ENCODE peak calls at places on chromosomes 5 and 9, in four cellular contexts. I is omental fat pad, K is BJ, L is endothelial cell. P is an unnamed sample.

GRCh38 chr9:3511537-3511936 is 14.3 kb downstream of the RFX3 start:
- DNase-seq in L (no peak), I (no peak), K (no peak), P (no peak)

GRCh38 chr9:124355941-124356744 is 59.1 kb downstream of the PSMB7 start:
- DNase-seq in K (no peak), I (no peak), L (no peak), P (no peak)

GRCh38 chr9:77011973-77012817 is 7.3 kb upstream of the FOXB2 start:
- DNase-seq in I (peak; percentile 49), K (no peak), L (peak; percentile 93), P (peak; percentile 90)

GRCh38 chr9:73219985-73220626 is 68.4 kb downstream of the ANXA1 start:
- DNase-seq in I (no peak), L (no peak), K (no peak), P (no peak)

GRCh38 chr5:107456281-107456715 is 214.4 kb downstream of the EFNA5 start:
- DNase-seq in K (no peak), I (no peak), L (no peak), P (no peak)

GRCh38 chr5:122352331-122352730 is 40.3 kb downstream of the SNCAIP start:
- DNase-seq in K (no peak), L (no peak), I (no peak), P (no peak)

GRCh38 chr5:137164536-137164935 is 334.6 kb downstream of the SPOCK1 start:
- DNase-seq in K (no peak), L (no peak), I (no peak), P (no peak)

GRCh38 chr5:132419517-132420468 is 50.3 kb downstream of the SLC22A5 start:
- DNase-seq in K (no peak), L (peak; percentile 83), I (no peak), P (peak; percentile 50)

GRCh38 chr5:138274189-138274853 is at the start of gene GFRA3:
- DNase-seq in I (no peak), K (no peak), L (peak; percentile 14), P (peak; percentile 22)

GRCh38 chr9:27073841-27074728 is 34.9 kb upstream of the TEK start:
- DNase-seq in K (no peak), I (no peak), L (no peak), P (no peak)

GRCh38 chr9:133351908-133352634 is 4.1 kb downstream of the RPL7A start:
- DNase-seq in L (peak; percentile 56), K (no peak), I (no peak), P (no peak)

GRCh38 chr5:25119654-25120053 is 474.9 kb upstream of the CDH10 start:
- DNase-seq in K (no peak), L (no peak), I (no peak), P (no peak)

GRCh38 chr5:11062379-11062778 is 301.3 kb upstream of the DAP start:
- DNase-seq in L (no peak), K (no peak), I (no peak), P (no peak)

GRCh38 chr5:111741270-111741669 is 15.7 kb downstream of the NREP start:
- DNase-seq in I (no peak), L (no peak), K (no peak), P (no peak)

GRCh38 chr5:135533794-135534193 is 2.0 kb downstream of the NEUROG1 start:
- DNase-seq in I (no peak), L (no peak), K (no peak), P (no peak)

GRCh38 chr9:124863371-124863831 is 1.5 kb downstream of the ARPC5L start:
- DNase-seq in I (no peak), L (no peak), K (no peak), P (no peak)

GRCh38 chr9:108801949-108802348 is 53.8 kb downstream of the ACTL7B start:
- DNase-seq in K (no peak), I (no peak), L (no peak), P (no peak)

GRCh38 chr9:37969130-37969529 is 65.2 kb upstream of the SLC25A51 start:
- DNase-seq in K (no peak), L (no peak), I (no peak), P (no peak)

GRCh38 chr5:137700282-137700680 is 35.6 kb downstream of the KLHL3 start:
- DNase-seq in I (no peak), K (no peak), L (no peak), P (no peak)

GRCh38 chr9:120612218-120612617 is 32.3 kb upstream of the CDK5RAP2 start:
- DNase-seq in I (no peak), K (no peak), L (no peak), P (no peak)

GRCh38 chr9:124179196-124180071 is 78.3 kb upstream of the NEK6 start:
- DNase-seq in K (no peak), L (no peak), I (no peak), P (no peak)

GRCh38 chr5:171387970-171388815 is 544 bp downstream of the NPM1 start:
- DNase-seq in I (peak; percentile 70), L (peak; percentile 73), K (no peak), P (peak; percentile 56)

GRCh38 chr5:154285661-154286408 is 95.3 kb downstream of the GALNT10 start:
- DNase-seq in I (no peak), K (no peak), L (no peak), P (no peak)

GRCh38 chr9:91896513-91897121 is 53.4 kb downstream of the ROR2 start:
- DNase-seq in K (peak; percentile 44), L (no peak), I (peak; percentile 21), P (no peak)

GRCh38 chr5:111996574-111996973 is 239.6 kb upstream of the NREP start:
- DNase-seq in K (no peak), I (no peak), L (no peak), P (no peak)

GRCh38 chr9:113299800-113300292 is 3.3 kb downstream of the RNF183 start:
- DNase-seq in L (no peak), K (no peak), I (no peak), P (no peak)

GRCh38 chr9:107425110-107426025 is 64.2 kb downstream of the KLF4 start:
- DNase-seq in K (no peak), I (peak; percentile 58), L (peak; percentile 81), P (peak; percentile 79)

DNA sequence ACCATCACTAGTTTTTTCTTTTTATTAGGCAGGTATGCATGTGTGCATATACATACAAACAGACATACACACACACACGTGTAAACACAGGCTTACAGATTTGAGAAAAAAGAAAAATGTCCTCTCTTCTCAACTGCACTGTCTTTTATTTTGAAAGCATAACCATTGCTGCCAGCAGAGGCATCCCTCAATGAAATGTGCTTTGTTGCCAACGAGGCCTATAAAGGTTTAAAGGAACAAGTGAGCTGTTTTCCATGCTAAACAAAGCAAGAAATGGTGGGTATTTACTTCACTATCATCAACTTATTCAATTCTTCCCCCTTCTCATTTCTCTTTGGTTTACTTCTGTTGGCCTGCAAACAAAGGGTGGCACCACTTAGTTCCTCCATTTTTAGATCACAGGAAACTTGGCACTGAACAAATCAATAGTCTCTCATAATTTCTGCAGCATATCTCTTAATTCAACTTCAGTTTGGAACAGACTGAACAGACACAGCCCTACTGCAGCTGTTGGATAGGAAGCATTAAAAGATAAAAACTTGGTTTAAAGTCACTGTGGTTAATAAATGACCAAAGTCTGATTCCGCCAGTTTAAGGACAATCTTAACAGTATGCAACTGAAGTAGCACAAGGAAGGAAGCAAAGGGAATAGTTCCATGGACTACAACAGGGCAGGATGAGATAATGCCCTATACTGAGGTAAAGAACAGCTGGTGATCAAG is 21.8 kb downstream of the TTC33 start:
- DNase-seq in I (no peak), L (no peak), K (no peak), P (no peak)
- TF ChIP-seq CTCF in I (no peak), L (no peak), K (no peak), P (no peak)

GRCh38 chr5:35771839-35772238 is 84.9 kb upstream of the IL7R start:
- DNase-seq in I (no peak), L (no peak), K (no peak), P (no peak)
- TF ChIP-seq CTCF in I (no peak), L (no peak), K (no peak), P (no peak)

GRCh38 chr9:33816327-33817252 is at the start of gene UBE2R2:
- DNase-seq in K (peak; percentile 52), L (peak; percentile 89), I (peak; percentile 73), P (peak; percentile 85)

GRCh38 chr9:33818167-33818831 is 1.3 kb downstream of the UBE2R2 start:
- DNase-seq in L (no peak), I (no peak), K (no peak), P (no peak)

GRCh38 chr9:33815781-33816180 is 1.2 kb upstream of the UBE2R2 start:
- DNase-seq in I (no peak), K (no peak), L (no peak), P (no peak)

GRCh38 chr9:33818832-33819500 is 2.0 kb downstream of the UBE2R2 start:
- DNase-seq in K (peak; percentile 36), I (no peak), L (no peak), P (no peak)

DNA sequence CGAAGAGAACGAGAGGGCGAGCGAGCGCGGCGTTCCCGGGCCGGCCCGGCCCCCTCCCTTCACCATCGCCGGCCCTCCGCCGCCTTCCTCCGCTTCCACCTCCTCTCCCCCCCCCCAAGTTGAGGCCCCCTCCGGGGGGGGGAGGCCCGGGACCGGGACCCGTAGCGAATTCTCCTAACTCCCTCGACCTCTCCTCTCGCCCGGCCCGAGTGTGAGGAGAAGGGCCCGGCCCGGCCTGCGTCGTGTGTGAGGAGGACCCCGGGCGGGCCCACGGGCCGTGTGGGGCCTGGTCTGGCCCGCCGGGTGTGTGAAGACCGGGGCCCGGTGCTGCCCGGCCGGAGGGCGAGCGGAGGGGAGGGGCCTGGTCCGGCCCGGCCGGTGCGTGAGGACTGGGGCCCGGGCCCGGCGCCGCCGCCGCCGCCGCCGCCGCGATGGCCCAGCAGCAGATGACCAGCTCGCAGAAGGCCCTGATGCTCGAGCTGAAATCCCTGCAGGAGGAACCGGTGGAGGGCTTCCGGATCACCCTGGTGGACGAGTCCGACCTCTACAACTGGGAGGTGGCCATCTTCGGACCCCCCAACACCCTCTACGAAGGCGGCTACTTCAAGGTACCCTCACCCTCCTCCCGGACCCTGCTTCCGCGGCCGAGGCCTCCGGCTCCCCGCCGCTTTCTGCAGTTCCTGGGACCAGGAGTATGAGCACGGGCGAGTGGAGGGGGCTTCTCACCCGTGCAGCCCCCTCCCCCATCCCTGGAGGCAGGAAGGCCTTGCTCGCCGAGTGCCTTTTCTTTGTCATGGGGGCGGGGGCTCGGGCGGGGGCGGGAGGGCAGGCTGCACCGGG is 587 bp downstream of the UBE2R2 start:
- DNase-seq in I (no peak), K (no peak), L (peak; percentile 73), P (peak; percentile 34)
- TF ChIP-seq CTCF in I (no peak), K (peak; percentile 36), L (no peak), P (no peak)

DNA sequence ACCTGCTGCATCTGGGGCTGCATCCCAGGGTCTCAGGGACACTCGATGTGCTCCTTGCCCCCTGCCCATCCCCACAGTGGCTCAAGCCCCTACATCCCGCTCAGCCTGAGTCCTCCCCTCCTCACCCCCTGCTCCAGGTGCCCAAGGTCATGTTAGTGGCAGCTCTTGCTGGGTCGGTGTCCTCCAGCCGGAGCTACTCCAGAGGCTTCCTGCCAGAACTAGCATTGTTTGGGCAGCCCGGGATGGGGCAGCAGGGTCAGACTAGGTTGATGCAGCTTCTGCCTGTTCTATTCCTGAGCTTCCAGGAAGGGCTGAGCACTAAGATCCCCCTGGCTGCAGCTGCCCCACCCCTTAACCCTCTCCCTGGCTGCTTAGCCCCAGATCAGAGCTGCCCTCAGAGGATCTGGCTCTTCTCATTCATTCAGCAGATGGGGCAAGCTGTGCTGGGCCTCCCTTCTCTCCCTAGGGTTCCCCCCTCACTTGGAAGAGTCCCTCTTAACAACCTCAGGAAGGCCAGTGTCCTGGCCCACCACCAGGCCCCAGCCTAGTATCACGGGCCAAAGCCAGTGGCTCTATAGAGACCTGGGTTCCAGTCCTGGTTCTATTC is 712 bp downstream of the RGS14 start:
- DNase-seq in I (no peak), K (no peak), L (no peak), P (no peak)
- TF ChIP-seq CTCF in I (no peak), K (no peak), L (no peak), P (no peak)

GRCh38 chr5:144139586-144139985 is 30.9 kb downstream of the YIPF5 start:
- DNase-seq in L (no peak), I (no peak), K (no peak), P (no peak)
- TF ChIP-seq CTCF in L (no peak), I (no peak), K (peak; percentile 53), P (no peak)

GRCh38 chr9:130905902-130906726 is 9.5 kb upstream of the QRFP start:
- DNase-seq in L (no peak), I (no peak), K (no peak), P (no peak)
- TF ChIP-seq CTCF in L (no peak), I (no peak), K (no peak), P (no peak)

P was measured in mesothelial cell of epicardium.